ENCODE peak calls at places on chromosome 22, in five cellular contexts. R is HepG2, S is A549, P is K562, A is GM12878. O is an unnamed sample.

GRCh38 chr22:28369849-28370248 is 309.8 kb downstream of the TTC28 start:
- DNase-seq in R (no peak), S (no peak), P (peak), A (no peak), O (peak)

GRCh38 chr22:49242480-49242879 is 585.2 kb downstream of the BRD1 start:
- DNase-seq in R (no peak), S (no peak), P (no peak), A (no peak), O (no peak)

GRCh38 chr22:40572976-40573375 is 63.5 kb downstream of the MRTFA start:
- DNase-seq in R (no peak), S (no peak), P (no peak), A (no peak), O (no peak)

GRCh38 chr22:20805972-20806471 is 32.1 kb downstream of the SERPIND1 start:
- DNase-seq in R (no peak), S (no peak), P (no peak), A (no peak), O (no peak)

GRCh38 chr22:50677493-50678217 is 5.0 kb downstream of the SHANK3 start:
- DNase-seq in R (no peak), S (no peak), P (no peak), A (no peak), O (no peak)

GRCh38 chr22:31343235-31344191 is 2.6 kb downstream of the PATZ1 start:
- DNase-seq in R (no peak), S (no peak), P (no peak), A (no peak), O (peak)

GRCh38 chr22:49524362-49524761 is 303.3 kb downstream of the BRD1 start:
- DNase-seq in R (no peak), S (no peak), P (no peak), A (no peak), O (no peak)

GRCh38 chr22:39349967-39350802 is at the start of gene SYNGR1:
- DNase-seq in R (no peak), S (no peak), P (peak), A (no peak), O (peak)

GRCh38 chr22:49176956-49177355 is 650.7 kb downstream of the BRD1 start:
- DNase-seq in R (no peak), S (no peak), P (no peak), A (no peak), O (no peak)

GRCh38 chr22:39518996-39519680 is 1.2 kb upstream of the ATF4 start:
- DNase-seq in R (no peak), S (no peak), P (no peak), A (no peak), O (no peak)

GRCh38 chr22:32476804-32477203 is 2.2 kb downstream of the FBXO7 start:
- DNase-seq in R (no peak), S (no peak), P (no peak), A (no peak), O (no peak)

GRCh38 chr22:26884921-26885320 is 227.5 kb downstream of the MIAT start:
- DNase-seq in R (no peak), S (no peak), P (no peak), A (no peak), O (no peak)

GRCh38 chr22:19406281-19406811 is 25.2 kb downstream of the HIRA start:
- DNase-seq in R (no peak), S (no peak), P (peak), A (no peak), O (no peak)

GRCh38 chr22:24177045-24177444 is 4.2 kb upstream of the SUSD2 start:
- DNase-seq in R (no peak), S (no peak), P (no peak), A (no peak), O (no peak)

GRCh38 chr22:45341503-45341902 is 31.8 kb downstream of the FAM118A start:
- DNase-seq in R (no peak), S (no peak), P (no peak), A (no peak), O (no peak)

GRCh38 chr22:38569972-38570840 is at the start of gene DMC1:
- DNase-seq in R (peak), S (peak), P (peak), A (peak), O (peak)

GRCh38 chr22:45923812-45924211 is 53.1 kb downstream of the WNT7B start:
- DNase-seq in R (no peak), S (no peak), P (no peak), A (no peak), O (no peak)

GRCh38 chr22:38180841-38181452 is 683 bp downstream of the PLA2G6 start:
- DNase-seq in R (no peak), S (no peak), P (peak), A (no peak), O (peak)

GRCh38 chr22:19962909-19963806 is 21.5 kb upstream of the TXNRD2 start:
- DNase-seq in R (peak), S (no peak), P (no peak), A (no peak), O (peak)

GRCh38 chr22:49632199-49633009 is 195.3 kb downstream of the BRD1 start:
- DNase-seq in R (peak), S (peak), P (no peak), A (no peak), O (no peak)

GRCh38 chr22:38505595-38506117 is 455 bp downstream of the DDX17 start:
- DNase-seq in R (no peak), S (peak), P (peak), A (no peak), O (peak)

GRCh38 chr22:28053871-28054621 is 135.0 kb upstream of the PITPNB start:
- DNase-seq in R (no peak), S (no peak), P (no peak), A (no peak), O (no peak)

GRCh38 chr22:44566911-44567310 is 68.9 kb upstream of the RTL6 start:
- DNase-seq in R (no peak), S (no peak), P (no peak), A (no peak), O (no peak)

GRCh38 chr22:46086577-46087335 is 63.6 kb upstream of the PPARA start:
- DNase-seq in R (no peak), S (no peak), P (peak), A (no peak), O (no peak)

GRCh38 chr22:32480238-32480637 is 5.6 kb downstream of the FBXO7 start:
- DNase-seq in R (no peak), S (no peak), P (no peak), A (no peak), O (no peak)

DNA sequence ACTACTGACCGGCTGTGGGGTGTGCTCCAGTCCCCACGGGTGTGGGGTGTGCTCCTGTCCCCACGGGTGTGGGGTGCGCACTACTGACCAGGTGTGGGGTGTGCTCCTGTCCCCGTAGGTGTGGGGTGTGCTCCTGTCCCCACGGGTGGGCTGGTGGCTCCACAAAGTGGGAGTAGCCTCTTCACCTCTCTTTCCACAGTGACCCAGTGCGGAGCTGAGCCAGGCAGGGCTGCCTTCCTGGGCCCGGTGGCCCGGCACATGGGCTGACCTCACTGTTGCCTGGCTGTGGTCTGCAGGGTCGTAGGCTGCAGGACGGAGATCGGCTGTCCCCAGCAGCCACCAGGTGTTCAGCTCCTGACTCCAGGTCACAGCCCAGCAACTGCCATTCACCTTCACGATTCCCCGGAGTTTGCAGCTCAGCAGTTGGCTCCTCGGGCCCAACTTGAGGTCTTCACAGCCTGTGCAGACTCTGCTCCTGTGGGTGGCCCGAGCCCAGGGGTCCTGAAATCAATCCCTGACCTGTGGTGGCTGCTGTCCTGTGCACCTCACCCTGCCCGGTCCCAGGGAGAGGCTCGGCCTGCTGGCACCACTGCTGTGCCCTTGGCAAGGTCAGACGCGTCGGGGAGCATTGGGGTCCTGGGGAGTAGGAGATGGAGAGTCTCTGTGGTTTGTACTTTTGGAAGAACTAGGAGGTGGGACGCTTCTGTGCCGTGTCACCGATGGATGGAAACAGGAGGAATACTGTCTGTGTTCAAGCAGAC is 414.3 kb downstream of the TBC1D22A start:
- DNase-seq in R (no peak), S (no peak), P (no peak), A (no peak), O (no peak)
- TF ChIP-seq JUNB in R (no peak), S (no peak), P (no peak), A (no peak), O (no peak)

GRCh38 chr22:29700949-29701927 is 18.6 kb upstream of the CABP7 start:
- DNase-seq in R (peak), S (peak), P (peak), A (no peak), O (peak)
- TF ChIP-seq JUNB in R (no peak), S (no peak), P (no peak), A (no peak), O (no peak)

DNA sequence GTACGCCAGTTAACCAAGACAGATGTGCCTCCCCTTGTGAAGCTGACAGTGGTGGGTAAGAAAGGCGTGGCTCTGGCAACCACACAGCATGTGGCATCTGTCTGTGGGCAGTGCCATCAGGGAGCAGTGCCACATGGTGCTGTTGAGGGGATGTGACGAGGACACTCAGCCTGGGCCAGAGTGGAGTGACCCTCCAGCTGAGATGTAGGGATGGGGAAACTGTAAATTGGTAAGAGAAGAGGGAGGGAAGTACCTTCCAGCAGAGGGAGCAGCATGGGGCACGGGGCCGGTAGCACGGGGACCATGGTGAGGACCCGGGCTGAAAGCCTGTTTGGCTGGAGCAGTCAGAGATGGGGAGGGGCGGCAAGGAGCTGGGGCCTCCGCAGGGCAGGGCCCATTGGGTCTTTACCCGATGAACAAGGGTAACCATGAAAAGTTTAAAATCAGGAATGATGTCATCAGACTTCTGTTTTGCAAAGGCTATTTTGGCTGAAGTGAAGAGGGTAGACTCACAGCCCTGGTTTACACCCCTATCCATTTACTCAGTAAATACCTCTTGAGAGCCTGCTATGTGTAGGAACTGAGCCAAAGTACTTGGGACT is 10.4 kb downstream of the TMPRSS6 start:
- DNase-seq in R (no peak), S (no peak), P (no peak), A (no peak), O (peak)
- TF ChIP-seq JUNB in R (no peak), S (no peak), P (no peak), A (no peak), O (no peak)

GRCh38 chr22:41688365-41689211 is at the start of gene SNU13:
- DNase-seq in R (peak), S (peak), P (peak), A (peak), O (peak)

GRCh38 chr22:41690476-41690875 is 1.8 kb upstream of the SNU13 start:
- DNase-seq in R (no peak), S (no peak), P (no peak), A (no peak), O (no peak)

GRCh38 chr22:41683616-41684015 is 5.1 kb downstream of the SNU13 start:
- DNase-seq in R (no peak), S (no peak), P (no peak), A (no peak), O (no peak)

GRCh38 chr22:41684194-41684593 is 4.5 kb downstream of the SNU13 start:
- DNase-seq in R (no peak), S (no peak), P (no peak), A (no peak), O (no peak)

DNA sequence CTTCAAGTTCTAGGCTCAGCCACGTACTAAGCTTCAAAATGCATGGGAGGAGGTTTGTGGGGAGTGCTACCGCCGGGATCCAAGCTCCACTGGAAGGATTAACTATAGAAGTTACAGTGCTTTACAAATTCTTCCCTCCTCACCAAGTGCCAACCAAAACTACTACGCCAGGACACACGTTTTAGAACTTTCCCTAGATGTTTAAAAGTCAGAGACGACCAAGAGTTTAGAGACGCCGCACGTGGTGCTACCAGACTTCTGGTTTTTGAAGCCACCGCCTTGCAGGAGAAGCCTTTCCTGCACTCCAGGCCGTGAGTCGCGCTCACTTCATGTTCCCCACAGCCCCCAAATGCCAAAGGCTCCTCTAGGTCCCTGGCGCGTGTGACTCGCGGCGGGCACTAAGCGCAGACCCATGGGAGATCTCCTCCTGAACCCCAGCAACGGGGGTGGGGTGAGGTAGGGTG is 734 bp downstream of the SNU13 start:
- DNase-seq in R (no peak), S (peak), P (peak), A (no peak), O (peak)
- TF ChIP-seq JUNB in R (no peak), S (no peak), P (no peak), A (no peak), O (no peak)

DNA sequence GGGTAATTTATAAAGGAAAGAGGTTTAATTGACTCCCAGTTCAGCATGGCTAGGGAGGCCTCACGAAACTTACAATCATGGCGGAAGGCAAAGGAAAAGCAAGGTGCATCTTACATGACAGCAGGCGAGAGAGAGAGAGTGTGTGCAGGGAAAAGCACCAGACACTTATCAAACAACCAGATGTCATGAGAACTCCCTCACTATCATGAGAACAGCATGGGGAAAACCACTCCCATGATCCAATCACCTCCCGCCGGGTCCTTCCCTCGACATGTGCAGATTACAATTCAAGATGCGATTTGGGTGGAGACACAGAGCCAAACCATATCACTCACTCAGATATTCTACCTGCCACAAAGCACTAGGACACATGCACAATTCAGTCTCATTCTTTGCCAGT is 48.1 kb upstream of the HMGXB4 start:
- DNase-seq in R (no peak), S (no peak), P (no peak), A (no peak), O (no peak)
- TF ChIP-seq JUNB in R (no peak), S (no peak), P (no peak), A (no peak), O (no peak)

DNA sequence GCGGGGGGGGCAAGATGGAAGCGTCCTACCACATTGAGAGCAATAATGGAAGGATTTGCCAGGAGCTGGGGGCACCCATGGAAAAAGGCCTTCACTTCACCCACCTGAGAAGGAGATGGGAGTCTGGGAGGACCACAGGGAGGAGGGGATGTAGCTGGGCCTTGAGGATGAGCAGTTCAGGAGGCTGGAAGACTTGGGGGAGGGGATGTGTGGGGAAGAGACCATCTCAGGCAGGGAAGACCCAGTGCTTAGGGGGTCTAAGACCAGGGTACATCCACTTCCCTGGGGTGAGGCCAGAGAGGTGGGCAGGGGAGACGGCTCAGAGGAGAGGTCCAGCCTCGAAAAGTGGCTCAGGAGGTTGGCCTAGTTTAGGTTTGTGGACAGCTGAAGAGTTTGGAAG is 71.3 kb upstream of the TCF20 start:
- DNase-seq in R (no peak), S (no peak), P (no peak), A (no peak), O (no peak)
- TF ChIP-seq JUNB in R (no peak), S (no peak), P (no peak), A (no peak), O (no peak)